ENCODE peak calls at places on chromosomes 6 and 20, in five cellular contexts. Y is activated T-cell treated with anti-CD3 and anti-CD28 coated beads for 1 hour, U is kidney glomerular epithelial cell, E is heart right ventricle, G is A549. L is an unnamed sample.

GRCh38 chr6:160254467-160255312 is 3.9 kb downstream of the SLC22A2 start:
- DNase-seq in Y (no peak), U (peak; percentile 100), E (no peak), G (peak; percentile 89), L (no peak)

GRCh38 chr20:61810066-61810708 is 255.5 kb downstream of the TAF4 start:
- DNase-seq in Y (no peak), U (no peak), E (no peak), G (no peak), L (no peak)

GRCh38 chr6:132490024-132490423 is 22.9 kb downstream of the STX7 start:
- DNase-seq in Y (no peak), U (no peak), E (peak; percentile 20), G (no peak), L (peak; percentile 53)

GRCh38 chr20:57167971-57168693 is 98.3 kb downstream of the BMP7 start:
- DNase-seq in Y (no peak), U (no peak), E (peak; percentile 36), G (no peak), L (no peak)

GRCh38 chr6:167913699-167914098 is 83.8 kb upstream of the KIF25 start:
- DNase-seq in Y (no peak), U (no peak), E (no peak), G (no peak), L (no peak)

GRCh38 chr6:12232339-12232738 is 57.8 kb upstream of the EDN1 start:
- DNase-seq in Y (no peak), U (peak; percentile 51), E (no peak), G (no peak), L (no peak)

GRCh38 chr6:157381631-157382621 is 936 bp downstream of the ZDHHC14 start:
- DNase-seq in Y (peak; percentile 46), U (peak; percentile 44), E (peak; percentile 50), G (peak; percentile 38), L (peak; percentile 53)

GRCh38 chr6:37507690-37508421 is 8.2 kb upstream of the CCDC167 start:
- DNase-seq in Y (no peak), U (no peak), E (no peak), G (no peak), L (no peak)

GRCh38 chr6:6686748-6687601 is 98.5 kb downstream of the LY86 start:
- DNase-seq in Y (no peak), U (peak; percentile 94), E (peak; percentile 95), G (peak; percentile 95), L (peak; percentile 75)

GRCh38 chr6:57123111-57123510 is 33.1 kb downstream of the ZNF451 start:
- DNase-seq in Y (no peak), U (no peak), E (no peak), G (no peak), L (no peak)

GRCh38 chr6:88349511-88349910 is 183.4 kb upstream of the CNR1 start:
- DNase-seq in Y (no peak), U (peak; percentile 28), E (no peak), G (no peak), L (no peak)

GRCh38 chr6:1584146-1584545 is 25.6 kb upstream of the FOXC1 start:
- DNase-seq in Y (no peak), U (no peak), E (no peak), G (no peak), L (no peak)

GRCh38 chr20:38674178-38675133 is 49.8 kb upstream of the SLC32A1 start:
- DNase-seq in Y (peak; percentile 47), U (no peak), E (peak; percentile 13), G (no peak), L (no peak)

GRCh38 chr6:31495580-31495979 is 2.4 kb upstream of the MICB start:
- DNase-seq in Y (no peak), U (peak; percentile 82), E (no peak), G (no peak), L (no peak)

GRCh38 chr20:45070932-45071632 is 29.8 kb downstream of the KCNS1 start:
- DNase-seq in Y (no peak), U (no peak), E (no peak), G (no peak), L (no peak)

GRCh38 chr6:134161036-134161435 is 108.6 kb upstream of the SLC2A12 start:
- DNase-seq in Y (no peak), U (peak; percentile 15), E (no peak), G (no peak), L (no peak)

GRCh38 chr20:54268941-54269340 is 61.1 kb downstream of the PFDN4 start:
- DNase-seq in Y (no peak), U (no peak), E (no peak), G (no peak), L (no peak)

GRCh38 chr6:163339466-163339865 is 75.1 kb upstream of the QKI start:
- DNase-seq in Y (no peak), U (no peak), E (no peak), G (no peak), L (no peak)

GRCh38 chr20:32516985-32517873 is 67.9 kb downstream of the NOL4L start:
- DNase-seq in Y (no peak), U (no peak), E (peak; percentile 61), G (no peak), L (peak; percentile 38)

GRCh38 chr6:17588011-17588410 is 12.1 kb upstream of the FAM8A1 start:
- DNase-seq in Y (no peak), U (no peak), E (no peak), G (no peak), L (no peak)

GRCh38 chr6:34236423-34237315 is at the start of gene HMGA1:
- DNase-seq in Y (peak; percentile 88), U (peak; percentile 67), E (peak; percentile 88), G (peak; percentile 90), L (peak; percentile 90)

GRCh38 chr6:71157350-71157749 is 131.3 kb upstream of the OGFRL1 start:
- DNase-seq in Y (no peak), U (no peak), E (no peak), G (no peak), L (no peak)

GRCh38 chr20:37231970-37232620 is 29.5 kb downstream of the GHRH start:
- DNase-seq in Y (no peak), U (no peak), E (no peak), G (no peak), L (no peak)

GRCh38 chr20:56359212-56360132 is 698 bp downstream of the FAM210B start:
- DNase-seq in Y (peak; percentile 7), U (peak; percentile 26), E (peak; percentile 39), G (peak; percentile 48), L (no peak)

GRCh38 chr6:37111156-37111461 is 58.8 kb upstream of the PIM1 start:
- DNase-seq in Y (no peak), U (no peak), E (no peak), G (no peak), L (no peak)

GRCh38 chr6:57324538-57324937 is 7.1 kb downstream of the PRIM2 start:
- DNase-seq in Y (no peak), U (no peak), E (no peak), G (peak; percentile 9), L (no peak)

GRCh38 chr6:31163922-31164321 is 5.5 kb downstream of the TCF19 start:
- DNase-seq in Y (no peak), U (no peak), E (no peak), G (no peak), L (no peak)

GRCh38 chr6:146153040-146153758 is 124.3 kb downstream of the GRM1 start:
- DNase-seq in Y (no peak), U (no peak), E (no peak), G (no peak), L (no peak)

GRCh38 chr20:49668181-49668877 is 45.3 kb downstream of the B4GALT5 start:
- DNase-seq in Y (peak; percentile 36), U (peak; percentile 26), E (peak; percentile 30), G (no peak), L (peak; percentile 76)

GRCh38 chr6:35154262-35154661 is 13.1 kb upstream of the TCP11 start:
- DNase-seq in Y (no peak), U (no peak), E (no peak), G (no peak), L (no peak)

GRCh38 chr20:4230185-4230584 is 214.8 kb upstream of the RNF24 start:
- DNase-seq in Y (no peak), U (no peak), E (no peak), G (no peak), L (no peak)

GRCh38 chr20:32501709-32502108 is 83.4 kb downstream of the NOL4L start:
- DNase-seq in Y (no peak), U (no peak), E (no peak), G (no peak), L (no peak)

L was measured in CD14-positive monocyte.